ENCODE peak calls at places on chromosome 17, in four cellular contexts. G is upper lobe of left lung, X is hepatocyte, B is A549. D is an unnamed sample.

GRCh38 chr17:49022391-49022941 is 25.3 kb downstream of the IGF2BP1 start:
- DNase-seq in X (peak; percentile 54), B (peak; percentile 53), G (no peak), D (peak; percentile 80)

GRCh38 chr17:50076591-50077235 is 18.4 kb upstream of the PDK2 start:
- DNase-seq in X (no peak), B (no peak), G (peak; percentile 81), D (no peak)

GRCh38 chr17:9363440-9364350 is 211.9 kb downstream of the STX8 start:
- DNase-seq in G (no peak), X (no peak), B (no peak), D (peak; percentile 49)

GRCh38 chr17:10772425-10773380 is 31.2 kb downstream of the TMEM238L start:
- DNase-seq in G (no peak), X (peak; percentile 42), B (no peak), D (no peak)

GRCh38 chr17:63652106-63652505 is 29.9 kb downstream of the MAP3K3 start:
- DNase-seq in G (no peak), B (no peak), X (no peak), D (no peak)

GRCh38 chr17:35299108-35299507 is 56.2 kb downstream of the SLFN5 start:
- DNase-seq in B (no peak), G (no peak), X (no peak), D (peak; percentile 40)

GRCh38 chr17:40179923-40180659 is 2.8 kb downstream of the RAPGEFL1 start:
- DNase-seq in B (peak; percentile 78), G (no peak), X (no peak), D (peak; percentile 78)

GRCh38 chr17:57423541-57423940 is 167.2 kb downstream of the MSI2 start:
- DNase-seq in B (no peak), G (no peak), X (no peak), D (no peak)

GRCh38 chr17:32551186-32551955 is 64.6 kb downstream of the CDK5R1 start:
- DNase-seq in X (no peak), G (no peak), B (no peak), D (peak; percentile 86)

GRCh38 chr17:45861185-45861584 is 16.5 kb downstream of the SPPL2C start:
- DNase-seq in B (no peak), X (no peak), G (no peak), D (no peak)

GRCh38 chr17:16199093-16199492 is 16.2 kb downstream of the NCOR1 start:
- DNase-seq in G (no peak), B (no peak), X (no peak), D (no peak)

GRCh38 chr17:21285164-21286065 is 904 bp downstream of the MAP2K3 start:
- DNase-seq in B (no peak), G (peak; percentile 82), X (peak; percentile 49), D (no peak)

GRCh38 chr17:28154242-28154641 is 111.8 kb downstream of the NLK start:
- DNase-seq in B (no peak), G (no peak), X (no peak), D (no peak)

GRCh38 chr17:29870836-29871430 is 59.1 kb downstream of the SSH2 start:
- DNase-seq in X (no peak), G (no peak), B (no peak), D (no peak)
- H3K27ac ChIP-seq in X (no peak overlapping the region), G (no peak overlapping the region), B (no peak overlapping the region), D (no peak overlapping the region)

DNA sequence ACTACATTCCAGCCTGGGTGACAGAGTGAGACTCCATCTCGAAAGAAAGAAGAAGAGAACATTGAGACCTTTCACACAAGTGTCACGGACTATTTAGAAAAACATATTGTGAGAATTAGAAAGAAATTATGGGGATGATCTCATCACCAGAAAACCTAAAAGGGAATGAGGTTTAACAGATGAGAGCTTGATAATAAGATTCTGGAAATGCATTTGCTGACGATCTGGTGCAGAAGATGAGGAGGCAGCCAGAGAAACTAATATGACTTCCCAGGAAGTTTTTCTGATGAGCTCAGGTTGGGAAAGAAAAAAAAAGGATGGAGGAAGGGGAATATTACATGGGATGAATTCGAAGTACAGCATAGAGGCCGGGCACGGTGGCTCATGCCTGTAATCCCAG is 10.8 kb upstream of the APOH start:
- DNase-seq in B (no peak), G (no peak), X (no peak), D (no peak)
- TF ChIP-seq CTCF in B (no peak), G (no peak), X (no peak), D (no peak)

DNA sequence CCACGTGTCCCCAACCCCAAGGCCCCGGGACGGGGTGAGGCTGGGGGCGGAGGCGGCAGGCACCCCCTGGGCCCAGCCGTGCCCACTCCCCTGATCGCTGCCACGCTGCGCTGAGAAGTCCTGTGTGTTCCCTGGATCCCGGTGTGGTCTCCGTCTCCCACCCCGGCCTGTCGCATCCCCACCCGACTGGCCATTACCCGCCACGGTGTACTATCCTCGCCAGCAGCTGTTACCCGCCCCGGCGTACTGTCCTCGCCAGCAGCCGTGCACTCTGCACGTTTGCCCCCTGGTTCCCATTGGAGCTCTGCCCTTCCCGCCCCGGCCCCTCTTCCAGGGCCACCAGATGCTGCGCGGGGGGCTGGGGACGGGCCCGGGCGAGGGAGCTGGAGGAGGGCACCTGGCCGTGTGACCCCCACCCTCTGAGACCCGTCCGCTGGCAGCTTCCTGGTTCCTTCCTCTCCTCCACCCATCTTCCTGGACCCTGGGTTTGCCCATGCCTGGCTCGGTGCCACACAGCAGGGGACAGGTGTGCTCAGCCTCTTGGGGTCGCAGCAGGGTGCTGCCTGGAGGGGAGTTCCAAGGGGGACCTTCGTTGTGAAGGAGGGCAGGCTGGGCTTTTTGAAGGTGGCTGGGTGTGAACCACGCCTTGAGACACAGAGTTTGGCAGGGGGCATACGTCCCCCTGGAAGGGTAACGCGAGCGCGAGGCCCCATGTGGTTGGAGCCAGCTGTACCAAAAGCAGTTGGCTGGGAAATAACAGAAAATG is 19.7 kb downstream of the BAHCC1 start:
- DNase-seq in B (no peak), X (no peak), G (peak; percentile 77), D (no peak)
- H3K27ac ChIP-seq in B (no peak overlapping the region), X (no peak overlapping the region), G (no peak overlapping the region), D (peak overlapping the region; percentile 38)

GRCh38 chr17:59534583-59534982 is 30.8 kb upstream of the DHX40 start:
- DNase-seq in B (peak; percentile 56), X (no peak), G (no peak), D (no peak)
- TF ChIP-seq CTCF in B (peak; percentile 16), X (peak; percentile 11), G (no peak), D (peak; percentile 14)